ENCODE peak calls at places on chromosomes 12 and 14, in nine cellular contexts. S is stimulated activated naive CD8-positive, alpha-beta T cell treated with anti-CD3 and anti-CD28 coated beads, Interleukin-15, Interleukin-2, amounts not matched to agents 100 U/mL and 50 U/mL, for 24 hours; C is psoas muscle; K is GM03348; B is CD8-positive, alpha-beta T cell; Y is T-helper 1 cell; Q is breast epithelium; T is mesendoderm; P is cerebellum. N is an unnamed sample.

GRCh38 chr12:89859513-89860220 is 151.0 kb upstream of the ATP2B1 start:
- DNase-seq in S (no peak), C (no peak), K (peak), B (no peak), Y (no peak), Q (no peak), T (no peak), P (no peak), N (no peak)

GRCh38 chr12:96193725-96194571 is at the start of gene ELK3:
- DNase-seq in S (peak), C (peak), K (peak), B (peak), Y (peak), Q (peak), T (peak), P (peak), N (peak)

GRCh38 chr14:31895206-31895605 is 181.9 kb upstream of the ARHGAP5 start:
- DNase-seq in S (no peak), C (no peak), K (peak), B (no peak), Y (no peak), Q (no peak), T (no peak), P (no peak), N (no peak)

GRCh38 chr14:105913221-105913620 is 386.8 kb downstream of the TMEM121 start:
- DNase-seq in S (no peak), C (peak), K (no peak), B (no peak), Y (no peak), Q (no peak), T (no peak), P (no peak), N (no peak)

GRCh38 chr12:48199784-48200198 is 3.3 kb downstream of the OR10AD1 start:
- DNase-seq in S (no peak), C (no peak), K (no peak), B (no peak), Y (no peak), Q (no peak), T (peak), P (no peak), N (peak)

GRCh38 chr12:73342733-73343132 is 1070.6 kb downstream of the TRHDE start:
- DNase-seq in S (no peak), C (no peak), K (no peak), B (no peak), Y (no peak), Q (no peak), T (no peak), P (no peak), N (no peak)

GRCh38 chr12:18754118-18754707 is 16.3 kb downstream of the CAPZA3 start:
- DNase-seq in S (no peak), C (no peak), K (no peak), B (no peak), Y (no peak), Q (no peak), T (peak), P (no peak), N (no peak)

GRCh38 chr14:72666610-72667009 is 227.3 kb downstream of the DPF3 start:
- DNase-seq in S (no peak), C (no peak), K (peak), B (no peak), Y (no peak), Q (no peak), T (no peak), P (no peak), N (no peak)

GRCh38 chr12:52215587-52216031 is 17.4 kb upstream of the KRT7 start:
- DNase-seq in S (no peak), C (no peak), K (no peak), B (no peak), Y (no peak), Q (peak), T (peak), P (no peak), N (peak)

GRCh38 chr14:76926521-76927251 is 100.5 kb downstream of the LRRC74A start:
- DNase-seq in S (peak), C (no peak), K (peak), B (peak), Y (peak), Q (no peak), T (no peak), P (no peak), N (peak)

GRCh38 chr12:103547929-103548328 is 39.1 kb upstream of the STAB2 start:
- DNase-seq in S (no peak), C (no peak), K (no peak), B (no peak), Y (no peak), Q (no peak), T (no peak), P (no peak), N (no peak)

GRCh38 chr12:66403746-66404145 is 101.5 kb downstream of the HELB start:
- DNase-seq in S (no peak), C (no peak), K (no peak), B (no peak), Y (no peak), Q (no peak), T (no peak), P (no peak), N (no peak)

GRCh38 chr14:64845878-64846277 is 33.8 kb downstream of the SPTB start:
- DNase-seq in S (no peak), C (no peak), K (peak), B (no peak), Y (no peak), Q (no peak), T (peak), P (no peak), N (no peak)

GRCh38 chr14:50082308-50082742 is 34.0 kb downstream of the VCPKMT start:
- DNase-seq in S (peak), C (no peak), K (no peak), B (peak), Y (peak), Q (no peak), T (no peak), P (no peak), N (no peak)

GRCh38 chr12:111766608-111767361 is at the start of gene ALDH2:
- DNase-seq in S (peak), C (peak), K (peak), B (no peak), Y (peak), Q (no peak), T (peak), P (peak), N (peak)

GRCh38 chr12:107779077-107779840 is 4.8 kb downstream of the ASCL4 start:
- DNase-seq in S (no peak), C (no peak), K (no peak), B (no peak), Y (no peak), Q (no peak), T (no peak), P (no peak), N (no peak)